ENCODE peak calls at places on chromosomes 7 and 10, in four cellular contexts. One of them, this sample, is unnamed.
A peak's percentile ranks its signal among the peaks of the same experiment; 100 is the strongest.

GRCh38 chr7:77993823-77994222 is 195.2 kb downstream of the PHTF2 start:
- DNase-seq in GM06990: no peak
- DNase-seq in GM23248: no peak
- DNase-seq in fibroblast of villous mesenchyme: no peak
- DNase-seq in this sample: no peak

GRCh38 chr7:24617957-24618616 is 44.8 kb downstream of the PALS2 start:
- DNase-seq in fibroblast of villous mesenchyme: no peak
- DNase-seq in GM06990: no peak
- DNase-seq in GM23248: no peak
- DNase-seq in this sample: no peak

GRCh38 chr10:104120061-104120460 is 1.9 kb upstream of the SFR1 start:
- DNase-seq in GM23248: peak; percentile 20
- DNase-seq in fibroblast of villous mesenchyme: no peak
- DNase-seq in GM06990: no peak
- DNase-seq in this sample: no peak

GRCh38 chr7:131895541-131896173 is 339.2 kb upstream of the PODXL start:
- DNase-seq in GM06990: no peak
- DNase-seq in GM23248: peak; percentile 98
- DNase-seq in fibroblast of villous mesenchyme: peak; percentile 2
- DNase-seq in this sample: no peak

GRCh38 chr10:46223626-46224413 is 63.0 kb upstream of the ANTXRL start:
- DNase-seq in fibroblast of villous mesenchyme: no peak
- DNase-seq in GM06990: no peak
- DNase-seq in GM23248: no peak
- DNase-seq in this sample: no peak

GRCh38 chr7:75565129-75565528 is 73.0 kb downstream of the SPDYE5 start:
- DNase-seq in GM23248: peak; percentile 91
- DNase-seq in fibroblast of villous mesenchyme: peak; percentile 87
- DNase-seq in GM06990: no peak
- DNase-seq in this sample: no peak

GRCh38 chr7:106501605-106502580 is 159.1 kb downstream of the CCDC71L start:
- DNase-seq in fibroblast of villous mesenchyme: no peak
- DNase-seq in GM06990: no peak
- DNase-seq in GM23248: no peak
- DNase-seq in this sample: no peak

GRCh38 chr10:28217848-28218247 is 85.0 kb downstream of the MPP7 start:
- DNase-seq in GM06990: no peak
- DNase-seq in fibroblast of villous mesenchyme: peak; percentile 78
- DNase-seq in GM23248: peak; percentile 62
- DNase-seq in this sample: no peak

GRCh38 chr7:128164061-128164954 is 76.8 kb upstream of the LEP start:
- DNase-seq in GM23248: peak; percentile 96
- DNase-seq in fibroblast of villous mesenchyme: peak; percentile 14
- DNase-seq in GM06990: no peak
- DNase-seq in this sample: no peak

GRCh38 chr10:45044290-45044689 is 43.6 kb downstream of the ZNF22 start:
- DNase-seq in GM06990: no peak
- DNase-seq in GM23248: no peak
- DNase-seq in fibroblast of villous mesenchyme: no peak
- DNase-seq in this sample: peak; percentile 6

GRCh38 chr7:131250331-131250730 is 77.3 kb upstream of the MKLN1 start:
- DNase-seq in fibroblast of villous mesenchyme: no peak
- DNase-seq in GM23248: no peak
- DNase-seq in GM06990: no peak
- DNase-seq in this sample: no peak

GRCh38 chr10:69101451-69102095 is 13.7 kb downstream of the SRGN start:
- DNase-seq in GM23248: peak; percentile 69
- DNase-seq in fibroblast of villous mesenchyme: peak; percentile 41
- DNase-seq in GM06990: no peak
- DNase-seq in this sample: no peak

GRCh38 chr7:136034132-136034531 is 57.0 kb upstream of the MTPN start:
- DNase-seq in GM23248: no peak
- DNase-seq in fibroblast of villous mesenchyme: no peak
- DNase-seq in GM06990: no peak
- DNase-seq in this sample: no peak

GRCh38 chr10:31242902-31243301 is 76.1 kb upstream of the ZEB1 start:
- DNase-seq in fibroblast of villous mesenchyme: peak; percentile 84
- DNase-seq in GM23248: peak; percentile 98
- DNase-seq in GM06990: peak; percentile 6
- DNase-seq in this sample: no peak

GRCh38 chr7:69412331-69413146 is 185.7 kb upstream of the AUTS2 start:
- DNase-seq in GM06990: peak; percentile 33
- DNase-seq in GM23248: peak; percentile 94
- DNase-seq in fibroblast of villous mesenchyme: peak; percentile 6
- DNase-seq in this sample: no peak

GRCh38 chr7:98802088-98802780 is 67.6 kb downstream of the TMEM130 start:
- DNase-seq in GM23248: peak; percentile 55
- DNase-seq in GM06990: peak; percentile 86
- DNase-seq in fibroblast of villous mesenchyme: no peak
- DNase-seq in this sample: peak; percentile 52

GRCh38 chr10:52951819-52952218 is 179.2 kb upstream of the MBL2 start:
- DNase-seq in GM23248: peak; percentile 42
- DNase-seq in fibroblast of villous mesenchyme: peak; percentile 59
- DNase-seq in GM06990: no peak
- DNase-seq in this sample: peak; percentile 61

GRCh38 chr7:44695756-44696155 is 52.9 kb upstream of the ZMIZ2 start:
- DNase-seq in GM06990: no peak
- DNase-seq in fibroblast of villous mesenchyme: no peak
- DNase-seq in GM23248: no peak
- DNase-seq in this sample: no peak

GRCh38 chr7:44853391-44853790 is 5.5 kb upstream of the H2AZ2 start:
- DNase-seq in GM23248: peak; percentile 31
- DNase-seq in fibroblast of villous mesenchyme: no peak
- DNase-seq in GM06990: no peak
- DNase-seq in this sample: no peak

GRCh38 chr7:142412551-142413193 is 154.8 kb upstream of the PRSS58 start:
- DNase-seq in GM06990: no peak
- DNase-seq in GM23248: peak; percentile 81
- DNase-seq in fibroblast of villous mesenchyme: peak; percentile 56
- DNase-seq in this sample: peak; percentile 69

GRCh38 chr10:91493313-91493712 is 83.2 kb downstream of the HECTD2 start:
- DNase-seq in fibroblast of villous mesenchyme: peak; percentile 70
- DNase-seq in GM06990: no peak
- DNase-seq in GM23248: peak; percentile 79
- DNase-seq in this sample: peak; percentile 23

GRCh38 chr7:73721237-73721848 is 1.9 kb upstream of the STX1A start:
- DNase-seq in GM06990: no peak
- DNase-seq in GM23248: peak; percentile 29
- DNase-seq in fibroblast of villous mesenchyme: no peak
- DNase-seq in this sample: peak; percentile 7

GRCh38 chr7:94434031-94434430 is 39.3 kb downstream of the COL1A2 start:
- DNase-seq in GM06990: no peak
- DNase-seq in GM23248: peak; percentile 83
- DNase-seq in fibroblast of villous mesenchyme: peak; percentile 2
- DNase-seq in this sample: no peak

GRCh38 chr10:102064868-102065560 is at the start of gene HPS6:
- DNase-seq in fibroblast of villous mesenchyme: peak; percentile 91
- DNase-seq in GM06990: peak; percentile 96
- DNase-seq in GM23248: peak; percentile 97
- DNase-seq in this sample: peak; percentile 94

GRCh38 chr10:129433266-129433665 is 33.8 kb upstream of the MGMT start:
- DNase-seq in GM06990: no peak
- DNase-seq in GM23248: no peak
- DNase-seq in fibroblast of villous mesenchyme: no peak
- DNase-seq in this sample: no peak

GRCh38 chr7:159015894-159016410 is 128.7 kb downstream of the VIPR2 start:
- DNase-seq in GM23248: no peak
- DNase-seq in fibroblast of villous mesenchyme: no peak
- DNase-seq in GM06990: no peak
- DNase-seq in this sample: no peak

GRCh38 chr10:21529236-21529910 is 3.9 kb upstream of the SKIDA1 start:
- DNase-seq in GM06990: no peak
- DNase-seq in GM23248: no peak
- DNase-seq in fibroblast of villous mesenchyme: no peak
- DNase-seq in this sample: no peak

GRCh38 chr7:95180-95862 is 97.0 kb upstream of the FAM20C start:
- DNase-seq in fibroblast of villous mesenchyme: no peak
- DNase-seq in GM06990: no peak
- DNase-seq in GM23248: peak; percentile 73
- DNase-seq in this sample: no peak

GRCh38 chr7:123657304-123657685 is 1.6 kb downstream of the LMOD2 start:
- DNase-seq in GM06990: no peak
- DNase-seq in fibroblast of villous mesenchyme: no peak
- DNase-seq in GM23248: no peak
- DNase-seq in this sample: no peak

GRCh38 chr7:139776486-139777303 is 1.1 kb downstream of the HIPK2 start:
- DNase-seq in GM23248: peak; percentile 76
- DNase-seq in GM06990: peak; percentile 52
- DNase-seq in fibroblast of villous mesenchyme: peak; percentile 68
- DNase-seq in this sample: peak; percentile 51

DNA sequence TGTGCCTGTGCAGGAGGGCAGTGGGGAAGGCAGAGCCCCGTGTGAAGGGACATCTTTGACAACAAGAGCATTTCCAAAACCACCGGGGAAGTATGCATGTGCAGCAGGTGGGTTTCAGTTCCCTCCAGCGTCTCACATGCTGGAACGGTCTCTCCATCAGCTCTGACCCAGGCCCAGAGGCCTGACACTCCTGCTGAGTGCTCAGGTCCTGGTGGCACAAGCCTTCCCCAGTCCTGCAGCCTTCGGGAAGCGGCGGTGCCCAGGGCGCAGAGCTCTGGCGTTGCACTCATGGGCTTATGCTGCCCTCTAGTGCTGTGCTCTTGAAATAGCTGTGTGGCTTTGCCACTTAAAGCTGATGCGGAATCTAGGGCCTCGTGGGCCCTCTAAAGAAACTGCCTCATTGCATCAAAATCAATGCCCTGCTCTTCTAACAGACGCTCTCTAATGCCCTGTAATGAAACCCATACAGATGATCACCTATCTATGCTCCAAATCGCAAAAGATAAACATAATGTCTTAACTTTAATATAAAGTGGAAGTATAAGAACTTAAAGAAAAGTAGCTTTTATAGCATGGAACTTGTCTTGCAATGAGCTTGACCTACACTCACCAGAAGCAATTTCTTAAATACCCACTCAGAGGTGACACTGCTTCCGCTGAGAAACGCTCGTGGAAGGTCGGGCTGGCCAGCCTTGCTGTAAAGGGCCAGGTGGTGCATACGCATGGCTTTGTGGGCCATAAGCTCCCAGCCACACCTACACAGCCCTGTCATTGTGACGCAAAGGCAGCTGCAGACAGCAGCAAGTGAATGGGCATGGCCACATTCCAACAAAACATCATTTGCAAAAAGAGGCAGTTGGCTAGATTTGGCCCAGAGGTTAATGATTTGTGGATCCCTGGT is 38.6 kb downstream of the CLRN3 start:
- DNase-seq in fibroblast of villous mesenchyme: peak; percentile 59
- DNase-seq in GM06990: peak; percentile 53
- DNase-seq in GM23248: peak; percentile 81
- DNase-seq in this sample: peak; percentile 90
- H3K4me3 ChIP-seq in fibroblast of villous mesenchyme: no peak overlapping the region
- H3K4me3 ChIP-seq in GM06990: no peak overlapping the region
- H3K4me3 ChIP-seq in GM23248: no peak overlapping the region
- H3K4me3 ChIP-seq in this sample: no peak overlapping the region

GRCh38 chr7:21620054-21620453 is 77.2 kb downstream of the DNAH11 start:
- DNase-seq in GM06990: no peak
- DNase-seq in GM23248: no peak
- DNase-seq in fibroblast of villous mesenchyme: no peak
- DNase-seq in this sample: no peak

GRCh38 chr7:21617513-21617912 is 74.7 kb downstream of the DNAH11 start:
- DNase-seq in GM06990: no peak
- DNase-seq in GM23248: no peak
- DNase-seq in fibroblast of villous mesenchyme: no peak
- DNase-seq in this sample: no peak

GRCh38 chr7:21618706-21619105 is 75.9 kb downstream of the DNAH11 start:
- DNase-seq in GM23248: no peak
- DNase-seq in fibroblast of villous mesenchyme: no peak
- DNase-seq in GM06990: no peak
- DNase-seq in this sample: no peak

GRCh38 chr7:21616796-21617436 is 74.1 kb downstream of the DNAH11 start:
- DNase-seq in GM06990: no peak
- DNase-seq in GM23248: peak; percentile 47
- DNase-seq in fibroblast of villous mesenchyme: peak; percentile 49
- DNase-seq in this sample: no peak

GRCh38 chr7:21617916-21618390 is 75.1 kb downstream of the DNAH11 start:
- DNase-seq in GM06990: no peak
- DNase-seq in fibroblast of villous mesenchyme: peak; percentile 89
- DNase-seq in GM23248: peak; percentile 90
- DNase-seq in this sample: no peak
- H3K4me3 ChIP-seq in GM06990: no peak overlapping the region
- H3K4me3 ChIP-seq in fibroblast of villous mesenchyme: no peak overlapping the region
- H3K4me3 ChIP-seq in GM23248: no peak overlapping the region
- H3K4me3 ChIP-seq in this sample: no peak overlapping the region

GRCh38 chr7:5382281-5383041 is 41.2 kb downstream of the TNRC18 start:
- DNase-seq in fibroblast of villous mesenchyme: peak; percentile 25
- DNase-seq in GM06990: no peak
- DNase-seq in GM23248: peak; percentile 38
- DNase-seq in this sample: peak; percentile 91
- H3K4me3 ChIP-seq in fibroblast of villous mesenchyme: no peak overlapping the region
- H3K4me3 ChIP-seq in GM06990: no peak overlapping the region
- H3K4me3 ChIP-seq in GM23248: no peak overlapping the region
- H3K4me3 ChIP-seq in this sample: no peak overlapping the region

GRCh38 chr10:117552759-117553158 is 10.2 kb downstream of the EMX2 start:
- DNase-seq in fibroblast of villous mesenchyme: peak; percentile 59
- DNase-seq in GM23248: peak; percentile 71
- DNase-seq in GM06990: no peak
- DNase-seq in this sample: no peak

GRCh38 chr10:117550042-117550441 is 7.5 kb downstream of the EMX2 start:
- DNase-seq in GM06990: no peak
- DNase-seq in GM23248: no peak
- DNase-seq in fibroblast of villous mesenchyme: peak; percentile 59
- DNase-seq in this sample: no peak

GRCh38 chr10:117550599-117551321 is 8.2 kb downstream of the EMX2 start:
- DNase-seq in GM23248: no peak
- DNase-seq in fibroblast of villous mesenchyme: peak; percentile 13
- DNase-seq in GM06990: no peak
- DNase-seq in this sample: peak; percentile 71

GRCh38 chr10:117552156-117552620 is 9.6 kb downstream of the EMX2 start:
- DNase-seq in GM23248: peak; percentile 65
- DNase-seq in GM06990: no peak
- DNase-seq in fibroblast of villous mesenchyme: peak; percentile 46
- DNase-seq in this sample: peak; percentile 83

DNA sequence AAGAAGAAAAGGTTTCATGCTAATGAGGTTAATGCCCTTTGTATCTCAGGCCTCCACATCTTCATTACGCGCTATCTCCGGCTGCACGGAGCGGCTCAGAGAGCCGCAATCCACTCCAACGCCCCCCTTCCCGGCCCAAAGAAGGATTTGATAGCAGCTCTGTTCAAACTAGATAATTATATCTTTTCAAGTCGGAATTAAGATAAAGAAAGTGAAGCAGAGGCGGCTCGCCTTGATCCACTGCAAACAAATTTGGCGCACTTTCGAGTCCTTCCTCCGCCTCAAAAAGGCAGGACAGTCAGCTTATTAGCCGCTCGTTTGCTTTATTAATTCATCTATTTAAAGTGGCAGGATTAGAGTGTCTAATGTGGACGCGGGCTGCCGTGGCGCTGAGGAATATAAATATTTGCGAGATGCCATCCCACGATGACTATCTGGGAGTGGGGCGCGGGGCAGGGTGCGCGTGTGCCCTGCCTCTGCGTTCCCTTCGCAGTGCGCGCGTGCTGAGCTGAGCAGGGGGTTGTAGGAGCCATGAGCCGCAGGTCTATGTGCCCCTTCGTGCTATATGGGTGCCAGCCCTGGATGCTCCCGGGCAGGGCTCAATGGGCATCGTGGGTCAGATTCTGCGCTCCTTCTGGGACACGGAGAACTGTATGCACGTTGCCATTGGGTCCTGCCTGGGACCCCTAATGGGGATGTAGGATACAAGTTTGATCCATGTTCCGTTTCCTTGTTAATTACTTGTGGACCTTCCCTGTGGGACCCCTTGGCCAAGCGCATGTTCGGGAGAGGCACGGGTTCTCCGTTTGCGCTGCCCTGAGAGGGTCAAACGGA is 9.0 kb downstream of the EMX2 start:
- DNase-seq in fibroblast of villous mesenchyme: peak; percentile 27
- DNase-seq in GM06990: no peak
- DNase-seq in GM23248: no peak
- DNase-seq in this sample: peak; percentile 66
- H3K4me3 ChIP-seq in fibroblast of villous mesenchyme: peak overlapping the region; percentile 25
- H3K4me3 ChIP-seq in GM06990: no peak overlapping the region
- H3K4me3 ChIP-seq in GM23248: peak overlapping the region; percentile 70
- H3K4me3 ChIP-seq in this sample: no peak overlapping the region

This sample was measured in H7.